ENCODE peak calls at places on chromosomes 16 and 17, in five cellular contexts. X, U, D, V and T are unnamed samples.

GRCh38 chr17:52762147-52762793 is 603.8 kb upstream of the CA10 start:
- DNase-seq in V (no peak), U (no peak), X (no peak), D (no peak), T (no peak)

GRCh38 chr16:8950580-8951077 is 13.1 kb downstream of the USP7 start:
- DNase-seq in X (no peak), D (no peak), U (no peak), V (no peak), T (peak)

GRCh38 chr17:3695723-3696411 is at the start of gene P2RX5:
- DNase-seq in V (no peak), U (no peak), D (peak), X (no peak), T (no peak)

GRCh38 chr16:11138769-11139623 is 117.0 kb downstream of the SOCS1 start:
- DNase-seq in D (no peak), V (no peak), U (no peak), X (no peak), T (peak)

GRCh38 chr16:80791411-80791810 is 13.0 kb downstream of the CDYL2 start:
- DNase-seq in V (no peak), D (no peak), X (no peak), U (no peak), T (peak)

GRCh38 chr17:1053661-1054360 is 56.9 kb downstream of the TIMM22 start:
- DNase-seq in V (no peak), D (no peak), U (no peak), X (no peak), T (no peak)

GRCh38 chr17:2563061-2563460 is 30.4 kb upstream of the PAFAH1B1 start:
- DNase-seq in V (no peak), D (no peak), U (no peak), X (no peak), T (no peak)

GRCh38 chr16:73057369-73058210 is 9.7 kb upstream of the ZFHX3 start:
- DNase-seq in V (no peak), X (no peak), U (peak), D (peak), T (peak)

GRCh38 chr17:40550608-40551007 is 14.7 kb downstream of the CCR7 start:
- DNase-seq in V (no peak), D (no peak), U (peak), X (no peak), T (peak)

GRCh38 chr16:19309178-19309577 is 23.6 kb downstream of the CLEC19A start:
- DNase-seq in D (no peak), V (no peak), U (no peak), X (no peak), T (no peak)

GRCh38 chr16:1296688-1297412 is 12.6 kb upstream of the UBE2I start:
- DNase-seq in D (no peak), X (no peak), U (no peak), V (no peak), T (no peak)

GRCh38 chr16:64051826-64052225 is 1070.0 kb downstream of the CDH11 start:
- DNase-seq in D (no peak), U (no peak), V (no peak), X (no peak), T (peak)

GRCh38 chr16:23544436-23544835 is 12.7 kb downstream of the EARS2 start:
- DNase-seq in D (no peak), X (no peak), V (no peak), U (no peak), T (no peak)

GRCh38 chr16:68981971-68982370 is 123.5 kb upstream of the HAS3 start:
- DNase-seq in D (no peak), V (no peak), U (no peak), X (no peak), T (no peak)

GRCh38 chr17:58335061-58335731 is 6.6 kb upstream of the TSPOAP1 start:
- DNase-seq in D (no peak), U (no peak), V (no peak), X (no peak), T (no peak)

GRCh38 chr17:59827721-59828477 is 64.8 kb downstream of the TUBD1 start:
- DNase-seq in D (no peak), U (no peak), V (no peak), X (no peak), T (no peak)

GRCh38 chr17:17206149-17206912 is at the start of gene PLD6:
- DNase-seq in U (peak), X (peak), D (peak), V (peak), T (peak)

GRCh38 chr16:55471448-55472097 is 7.4 kb upstream of the MMP2 start:
- DNase-seq in V (no peak), D (peak), X (no peak), U (no peak), T (peak)

GRCh38 chr17:43702636-43703035 is 40.9 kb upstream of the MEOX1 start:
- DNase-seq in X (no peak), V (no peak), U (no peak), D (no peak), T (no peak)

GRCh38 chr17:42530952-42531454 is 5.0 kb upstream of the NAGLU start:
- DNase-seq in V (no peak), X (no peak), D (no peak), U (no peak), T (no peak)

GRCh38 chr16:11560701-11561439 is 25.8 kb downstream of the LITAF start:
- DNase-seq in U (no peak), V (no peak), D (no peak), X (no peak), T (no peak)

GRCh38 chr16:4924593-4925378 is 12.2 kb downstream of the PPL start:
- DNase-seq in V (no peak), U (no peak), X (no peak), D (no peak), T (no peak)

GRCh38 chr16:9434659-9435058 is 343.2 kb downstream of the HAPSTR1 start:
- DNase-seq in X (no peak), U (no peak), V (no peak), D (no peak), T (no peak)

GRCh38 chr17:79007504-79008381 is 1.8 kb downstream of the CANT1 start:
- DNase-seq in V (no peak), D (no peak), X (no peak), U (peak), T (no peak)

GRCh38 chr17:210402-210801 is 29.0 kb upstream of the DOC2B start:
- DNase-seq in D (no peak), U (no peak), V (no peak), X (no peak), T (no peak)

GRCh38 chr16:24577167-24577566 is 37.8 kb downstream of the RBBP6 start:
- DNase-seq in X (no peak), D (no peak), U (no peak), V (no peak), T (peak)

GRCh38 chr17:81511800-81512559 is 619 bp downstream of the ACTG1 start:
- DNase-seq in D (no peak), U (peak), V (no peak), X (no peak), T (peak)

GRCh38 chr16:46573008-46573833 is 48.0 kb downstream of the SHCBP1 start:
- DNase-seq in U (no peak), V (no peak), X (no peak), D (no peak), T (peak)

GRCh38 chr17:8843344-8843743 is 24.1 kb downstream of the PIK3R6 start:
- DNase-seq in X (no peak), U (no peak), V (no peak), D (no peak), T (no peak)

GRCh38 chr16:68993885-68994284 is 111.6 kb upstream of the HAS3 start:
- DNase-seq in X (no peak), U (no peak), V (no peak), D (no peak), T (peak)

GRCh38 chr17:48990882-48991357 is 6.3 kb upstream of the IGF2BP1 start:
- DNase-seq in D (no peak), V (no peak), X (no peak), U (no peak), T (no peak)

GRCh38 chr17:73126716-73127473 is 34.4 kb upstream of the SLC39A11 start:
- DNase-seq in D (no peak), U (no peak), X (no peak), V (no peak), T (no peak)

GRCh38 chr17:21297026-21297520 is 12.6 kb downstream of the MAP2K3 start:
- DNase-seq in D (no peak), U (no peak), V (no peak), X (no peak), T (no peak)

GRCh38 chr17:49494937-49495841 is at the start of gene NGFR:
- DNase-seq in D (peak), U (peak), V (no peak), X (peak), T (no peak)

GRCh38 chr17:50817142-50817751 is 18.1 kb upstream of the WFIKKN2 start:
- DNase-seq in U (peak), D (no peak), V (no peak), X (no peak), T (peak)

GRCh38 chr17:45775576-45776011 is 8.5 kb upstream of the CRHR1 start:
- DNase-seq in X (no peak), V (no peak), D (no peak), U (peak), T (no peak)

GRCh38 chr16:81485824-81486554 is 41.4 kb downstream of the CMIP start:
- DNase-seq in D (no peak), V (no peak), U (no peak), X (no peak), T (peak)

GRCh38 chr17:34720760-34721159 is 141.4 kb downstream of the TMEM132E start:
- DNase-seq in V (no peak), X (no peak), U (no peak), D (no peak), T (no peak)

GRCh38 chr16:1134776-1135458 is 18.0 kb upstream of the CACNA1H start:
- DNase-seq in V (no peak), U (no peak), X (no peak), D (no peak), T (no peak)

GRCh38 chr17:19747829-19748806 is at the start of gene ALDH3A1:
- DNase-seq in D (no peak), X (peak), U (no peak), V (no peak), T (no peak)